ENCODE peak calls at places on chromosomes 4 and X, in eight cellular contexts. E is GM23338, P is SK-N-SH, Q is PC-9, B is hepatocyte, I is HCT116, D is PC-3, A is MM.1S. R is an unnamed sample. For H3K9me2, the result is how much of the 10 kb centered on the place peaks cover.

GRCh38 chr4:183495182-183495581 is 9.7 kb upstream of the ING2 start:
- DNase-seq in E (no peak), P (no peak), Q (no peak), B (no peak), I (no peak), D (no peak), A (no peak), R (no peak)

GRCh38 chr4:184854673-184855072 is 28.9 kb upstream of the ACSL1 start:
- DNase-seq in E (no peak), P (peak), Q (no peak), B (no peak), I (no peak), D (no peak), A (no peak), R (peak)

GRCh38 chrX:30874851-30875250 is 14.2 kb downstream of the TAB3 start:
- DNase-seq in E (no peak), P (no peak), Q (no peak), B (no peak), I (no peak), D (no peak), A (no peak), R (no peak)

GRCh38 chrX:13283512-13283911 is 36.3 kb downstream of the ATXN3L start:
- DNase-seq in E (peak), P (no peak), Q (no peak), B (no peak), I (no peak), D (no peak), A (peak), R (peak)

GRCh38 chr4:40309250-40309774 is 25.8 kb upstream of the CHRNA9 start:
- DNase-seq in E (peak), P (peak), Q (peak), B (peak), I (peak), D (peak), A (peak), R (peak)

GRCh38 chr4:56742080-56742871 is 61.2 kb upstream of the HOPX start:
- DNase-seq in E (no peak), P (no peak), Q (peak), B (no peak), I (no peak), D (peak), A (no peak), R (no peak)

GRCh38 chrX:119516157-119516702 is 48.0 kb downstream of the SLC25A5 start:
- DNase-seq in E (peak), P (peak), Q (peak), B (peak), I (peak), D (peak), A (peak), R (peak)

GRCh38 chr4:1047106-1047975 is 35.9 kb downstream of the FGFRL1 start:
- DNase-seq in E (peak), P (no peak), Q (no peak), B (no peak), I (no peak), D (no peak), A (no peak), R (no peak)

GRCh38 chr4:165096776-165097175 is 15.9 kb downstream of the TMEM192 start:
- DNase-seq in E (peak), P (peak), Q (no peak), B (peak), I (no peak), D (peak), A (peak), R (peak)

GRCh38 chr4:155954939-155955338 is 1.3 kb upstream of the CTSO start:
- DNase-seq in E (no peak), P (no peak), Q (no peak), B (peak), I (no peak), D (no peak), A (no peak), R (no peak)

GRCh38 chr4:183757105-183757504 is 98.0 kb downstream of the TRAPPC11 start:
- DNase-seq in E (no peak), P (no peak), Q (peak), B (no peak), I (no peak), D (peak), A (no peak), R (no peak)

GRCh38 chr4:124883642-124884041 is 171.1 kb upstream of the ANKRD50 start:
- DNase-seq in E (no peak), P (no peak), Q (no peak), B (no peak), I (no peak), D (no peak), A (no peak), R (no peak)

GRCh38 chrX:17377047-17377692 is 2.2 kb downstream of the NHS start:
- DNase-seq in E (peak), P (peak), Q (peak), B (peak), I (peak), D (no peak), A (no peak), R (no peak)
- H3K9me2 ChIP-seq in E (under half), P (under half), Q (under half), B (under half), I (under half), D (under half), A (under half), R (under half)

DNA sequence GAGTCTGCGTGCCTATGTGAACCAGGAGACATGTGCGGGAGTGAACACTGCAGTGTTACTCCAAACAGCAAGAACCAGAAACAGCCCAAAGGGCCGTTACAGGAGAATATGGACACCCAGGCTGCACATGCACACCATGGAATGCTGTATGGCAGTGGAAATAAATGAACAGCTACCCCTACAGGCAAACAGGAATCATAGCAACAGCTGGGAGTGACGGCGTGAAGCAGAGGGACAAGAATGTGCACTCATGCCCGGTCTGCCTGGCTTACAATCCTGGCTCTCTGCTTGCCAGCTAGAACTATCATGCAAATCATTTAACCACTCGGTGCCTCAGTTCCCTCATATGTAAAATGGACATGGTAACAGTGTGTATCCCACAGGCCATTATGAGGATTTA is 16.6 kb downstream of the GPKOW start:
- DNase-seq in E (peak), P (peak), Q (no peak), B (peak), I (no peak), D (peak), A (no peak), R (peak)
- TF ChIP-seq CTCF in E (peak), P (peak), Q (no peak), B (peak), I (peak), D (peak), A (peak), R (peak)

GRCh38 chr4:143082698-143083097 is 102.0 kb upstream of the USP38 start:
- DNase-seq in E (no peak), P (no peak), Q (no peak), B (peak), I (no peak), D (no peak), A (no peak), R (no peak)
- H3K9me2 ChIP-seq in E (under half), P (under half), Q (under half), B (under half), I (under half), D (under half), A (under half), R (under half)

GRCh38 chr4:22514001-22514400 is 1.9 kb downstream of the ADGRA3 start:
- DNase-seq in E (no peak), P (no peak), Q (peak), B (no peak), I (no peak), D (peak), A (no peak), R (no peak)

GRCh38 chr4:22515888-22516541 is at the start of gene ADGRA3:
- DNase-seq in E (peak), P (peak), Q (no peak), B (peak), I (no peak), D (peak), A (peak), R (no peak)

GRCh38 chr4:22514431-22514830 is 1.4 kb downstream of the ADGRA3 start:
- DNase-seq in E (no peak), P (no peak), Q (no peak), B (no peak), I (no peak), D (no peak), A (no peak), R (no peak)

GRCh38 chr4:22512306-22512705 is 3.6 kb downstream of the ADGRA3 start:
- DNase-seq in E (no peak), P (no peak), Q (no peak), B (no peak), I (no peak), D (no peak), A (no peak), R (no peak)

GRCh38 chr4:22515145-22515887 is 550 bp downstream of the ADGRA3 start:
- DNase-seq in E (peak), P (peak), Q (peak), B (peak), I (no peak), D (peak), A (peak), R (no peak)
- TF ChIP-seq CTCF in E (no peak), P (no peak), Q (peak), B (peak), I (no peak), D (no peak), A (no peak), R (no peak)

GRCh38 chr4:39044947-39045734 is 12.9 kb upstream of the TMEM156 start:
- DNase-seq in E (peak), P (peak), Q (no peak), B (no peak), I (no peak), D (no peak), A (no peak), R (peak)

GRCh38 chr4:39048291-39048690 is 13.7 kb upstream of the KLHL5 start:
- DNase-seq in E (no peak), P (no peak), Q (no peak), B (no peak), I (no peak), D (no peak), A (peak), R (peak)

GRCh38 chr4:39045791-39046221 is 13.6 kb upstream of the TMEM156 start:
- DNase-seq in E (no peak), P (peak), Q (peak), B (no peak), I (no peak), D (peak), A (no peak), R (peak)

GRCh38 chr4:39046243-39046642 is 14.0 kb upstream of the TMEM156 start:
- DNase-seq in E (no peak), P (no peak), Q (peak), B (no peak), I (no peak), D (peak), A (no peak), R (no peak)

GRCh38 chr4:39047691-39048090 is 14.3 kb upstream of the KLHL5 start:
- DNase-seq in E (no peak), P (no peak), Q (no peak), B (no peak), I (no peak), D (peak), A (no peak), R (no peak)
- H3K9me2 ChIP-seq in E (under half), P (under half), Q (under half), B (under half), I (under half), D (under half), A (under half), R (under half)

GRCh38 chr4:77819836-77820679 is 890 bp upstream of the CNOT6L start:
- DNase-seq in E (peak), P (peak), Q (peak), B (peak), I (peak), D (peak), A (peak), R (peak)
- TF ChIP-seq CTCF in E (no peak), P (peak), Q (no peak), B (no peak), I (no peak), D (no peak), A (peak), R (no peak)